ENCODE peak calls at places on chromosomes 3 and 15, in eight cellular contexts. One of them, this sample, is unnamed. For H3K4me1, the result is how much of the 10 kb centered on the place peaks cover.

GRCh38 chr15:71781179-71781964 is 29.0 kb upstream of the NR2E3 start:
- DNase-seq in HCT116: no peak
- DNase-seq in fibroblast of lung: no peak
- DNase-seq in psoas muscle: no peak
- DNase-seq in heart left ventricle: no peak
- DNase-seq in left ventricle myocardium inferior: no peak
- DNase-seq in PC-3: no peak
- DNase-seq in NT2/D1: no peak
- DNase-seq in this sample: no peak

GRCh38 chr3:132606085-132606484 is 9.0 kb downstream of the ACKR4 start:
- DNase-seq in psoas muscle: no peak
- DNase-seq in HCT116: no peak
- DNase-seq in left ventricle myocardium inferior: no peak
- DNase-seq in PC-3: no peak
- DNase-seq in NT2/D1: no peak
- DNase-seq in heart left ventricle: no peak
- DNase-seq in fibroblast of lung: peak
- DNase-seq in this sample: no peak

GRCh38 chr3:105829879-105830622 is 38.8 kb downstream of the CBLB start:
- DNase-seq in HCT116: no peak
- DNase-seq in heart left ventricle: no peak
- DNase-seq in left ventricle myocardium inferior: no peak
- DNase-seq in psoas muscle: no peak
- DNase-seq in PC-3: peak
- DNase-seq in fibroblast of lung: peak
- DNase-seq in NT2/D1: no peak
- DNase-seq in this sample: no peak

GRCh38 chr3:55964491-55964980 is 477.4 kb upstream of the WNT5A start:
- DNase-seq in NT2/D1: no peak
- DNase-seq in psoas muscle: no peak
- DNase-seq in PC-3: no peak
- DNase-seq in left ventricle myocardium inferior: no peak
- DNase-seq in fibroblast of lung: no peak
- DNase-seq in heart left ventricle: no peak
- DNase-seq in HCT116: no peak
- DNase-seq in this sample: no peak

GRCh38 chr15:23687143-23687470 is at the start of gene NDN:
- DNase-seq in NT2/D1: peak
- DNase-seq in heart left ventricle: peak
- DNase-seq in HCT116: no peak
- DNase-seq in psoas muscle: peak
- DNase-seq in PC-3: no peak
- DNase-seq in fibroblast of lung: peak
- DNase-seq in left ventricle myocardium inferior: peak
- DNase-seq in this sample: peak

GRCh38 chr3:50246517-50246954 is 10.5 kb downstream of the GNAI2 start:
- DNase-seq in left ventricle myocardium inferior: peak
- DNase-seq in psoas muscle: peak
- DNase-seq in fibroblast of lung: peak
- DNase-seq in HCT116: peak
- DNase-seq in PC-3: peak
- DNase-seq in heart left ventricle: peak
- DNase-seq in NT2/D1: no peak
- DNase-seq in this sample: no peak

GRCh38 chr3:146496246-146496645 is 26.9 kb upstream of the PLSCR2 start:
- DNase-seq in psoas muscle: no peak
- DNase-seq in fibroblast of lung: no peak
- DNase-seq in NT2/D1: no peak
- DNase-seq in HCT116: no peak
- DNase-seq in heart left ventricle: no peak
- DNase-seq in left ventricle myocardium inferior: no peak
- DNase-seq in PC-3: no peak
- DNase-seq in this sample: no peak

GRCh38 chr3:13308406-13308805 is 111.7 kb downstream of the NUP210 start:
- DNase-seq in NT2/D1: peak
- DNase-seq in psoas muscle: no peak
- DNase-seq in heart left ventricle: no peak
- DNase-seq in left ventricle myocardium inferior: no peak
- DNase-seq in PC-3: peak
- DNase-seq in HCT116: peak
- DNase-seq in fibroblast of lung: peak
- DNase-seq in this sample: no peak

GRCh38 chr3:32126305-32127015 is 20.0 kb downstream of the GPD1L start:
- DNase-seq in PC-3: no peak
- DNase-seq in psoas muscle: no peak
- DNase-seq in fibroblast of lung: no peak
- DNase-seq in NT2/D1: no peak
- DNase-seq in HCT116: no peak
- DNase-seq in left ventricle myocardium inferior: peak
- DNase-seq in heart left ventricle: no peak
- DNase-seq in this sample: no peak

GRCh38 chr3:122484985-122485384 is 29.8 kb downstream of the KPNA1 start:
- DNase-seq in psoas muscle: peak
- DNase-seq in heart left ventricle: no peak
- DNase-seq in left ventricle myocardium inferior: no peak
- DNase-seq in NT2/D1: no peak
- DNase-seq in fibroblast of lung: peak
- DNase-seq in HCT116: no peak
- DNase-seq in PC-3: no peak
- DNase-seq in this sample: no peak

GRCh38 chr3:94423566-94423965 is 360.7 kb downstream of the NSUN3 start:
- DNase-seq in fibroblast of lung: peak
- DNase-seq in left ventricle myocardium inferior: no peak
- DNase-seq in NT2/D1: no peak
- DNase-seq in PC-3: no peak
- DNase-seq in HCT116: no peak
- DNase-seq in psoas muscle: no peak
- DNase-seq in heart left ventricle: no peak
- DNase-seq in this sample: no peak

GRCh38 chr15:51536965-51537574 is 85.5 kb downstream of the DMXL2 start:
- DNase-seq in fibroblast of lung: peak
- DNase-seq in left ventricle myocardium inferior: no peak
- DNase-seq in PC-3: peak
- DNase-seq in heart left ventricle: no peak
- DNase-seq in HCT116: peak
- DNase-seq in psoas muscle: no peak
- DNase-seq in NT2/D1: no peak
- DNase-seq in this sample: no peak

GRCh38 chr3:13144163-13145023 is 71.2 kb upstream of the IQSEC1 start:
- DNase-seq in psoas muscle: peak
- DNase-seq in heart left ventricle: no peak
- DNase-seq in left ventricle myocardium inferior: no peak
- DNase-seq in NT2/D1: no peak
- DNase-seq in HCT116: no peak
- DNase-seq in fibroblast of lung: no peak
- DNase-seq in PC-3: no peak
- DNase-seq in this sample: peak

GRCh38 chr3:10393514-10393913 is 72.6 kb upstream of the SEC13 start:
- DNase-seq in left ventricle myocardium inferior: no peak
- DNase-seq in NT2/D1: no peak
- DNase-seq in fibroblast of lung: no peak
- DNase-seq in psoas muscle: no peak
- DNase-seq in HCT116: no peak
- DNase-seq in PC-3: no peak
- DNase-seq in heart left ventricle: no peak
- DNase-seq in this sample: no peak
- H3K4me1 ChIP-seq in left ventricle myocardium inferior: under half
- H3K4me1 ChIP-seq in NT2/D1: under half
- H3K4me1 ChIP-seq in fibroblast of lung: under half
- H3K4me1 ChIP-seq in psoas muscle: under half
- H3K4me1 ChIP-seq in HCT116: under half
- H3K4me1 ChIP-seq in PC-3: under half
- H3K4me1 ChIP-seq in heart left ventricle: under half
- H3K4me1 ChIP-seq in this sample: under half

DNA sequence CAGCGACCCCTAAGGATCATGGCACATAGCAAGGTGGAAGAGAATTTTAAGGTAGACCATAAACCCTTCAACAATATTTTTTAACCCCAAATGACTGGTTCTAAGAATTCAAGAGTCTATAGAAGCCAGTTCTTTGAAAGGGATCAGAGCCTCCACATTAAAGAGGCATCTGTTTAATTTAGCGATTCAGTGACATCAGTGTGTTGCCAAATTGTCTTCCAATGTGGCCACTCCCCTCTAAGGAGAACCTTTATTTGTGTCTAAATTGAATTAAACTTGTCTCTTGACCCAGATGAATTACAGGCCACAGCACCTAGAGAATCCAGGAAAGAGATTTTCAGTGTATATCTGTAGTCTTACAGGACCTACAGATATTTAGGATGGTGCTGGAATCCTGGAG is 6.6 kb upstream of the SH3BP5 start:
- DNase-seq in HCT116: no peak
- DNase-seq in left ventricle myocardium inferior: no peak
- DNase-seq in heart left ventricle: no peak
- DNase-seq in NT2/D1: no peak
- DNase-seq in PC-3: no peak
- DNase-seq in psoas muscle: no peak
- DNase-seq in fibroblast of lung: no peak
- DNase-seq in this sample: no peak
- H3K4me1 ChIP-seq in HCT116: under half
- H3K4me1 ChIP-seq in left ventricle myocardium inferior: under half
- H3K4me1 ChIP-seq in heart left ventricle: under half
- H3K4me1 ChIP-seq in NT2/D1: under half
- H3K4me1 ChIP-seq in PC-3: under half
- H3K4me1 ChIP-seq in psoas muscle: under half
- H3K4me1 ChIP-seq in fibroblast of lung: under half
- H3K4me1 ChIP-seq in this sample: under half

DNA sequence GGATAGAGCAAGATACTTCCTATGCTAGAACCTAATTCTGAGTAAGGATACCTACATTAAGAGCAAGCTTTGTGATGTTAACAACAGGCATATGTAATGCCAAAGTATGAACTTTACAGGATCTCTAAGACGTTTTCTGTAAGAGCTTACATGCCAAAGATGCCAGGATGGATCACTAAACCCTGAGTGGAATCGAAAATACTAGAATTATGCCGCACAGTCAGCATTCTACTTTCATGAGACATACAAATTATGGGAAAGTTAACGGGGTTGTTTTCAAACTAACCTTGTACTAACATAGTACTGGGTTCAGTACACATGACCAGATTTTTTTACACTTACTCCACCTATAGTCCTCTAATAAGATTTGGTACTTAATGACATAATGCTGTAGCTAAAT is 55.1 kb downstream of the AAGAB start:
- DNase-seq in psoas muscle: no peak
- DNase-seq in left ventricle myocardium inferior: no peak
- DNase-seq in PC-3: no peak
- DNase-seq in NT2/D1: no peak
- DNase-seq in heart left ventricle: no peak
- DNase-seq in HCT116: no peak
- DNase-seq in fibroblast of lung: no peak
- DNase-seq in this sample: no peak
- H3K4me1 ChIP-seq in psoas muscle: half or more
- H3K4me1 ChIP-seq in left ventricle myocardium inferior: half or more
- H3K4me1 ChIP-seq in PC-3: under half
- H3K4me1 ChIP-seq in NT2/D1: under half
- H3K4me1 ChIP-seq in heart left ventricle: under half
- H3K4me1 ChIP-seq in HCT116: under half
- H3K4me1 ChIP-seq in fibroblast of lung: under half
- H3K4me1 ChIP-seq in this sample: under half

DNA sequence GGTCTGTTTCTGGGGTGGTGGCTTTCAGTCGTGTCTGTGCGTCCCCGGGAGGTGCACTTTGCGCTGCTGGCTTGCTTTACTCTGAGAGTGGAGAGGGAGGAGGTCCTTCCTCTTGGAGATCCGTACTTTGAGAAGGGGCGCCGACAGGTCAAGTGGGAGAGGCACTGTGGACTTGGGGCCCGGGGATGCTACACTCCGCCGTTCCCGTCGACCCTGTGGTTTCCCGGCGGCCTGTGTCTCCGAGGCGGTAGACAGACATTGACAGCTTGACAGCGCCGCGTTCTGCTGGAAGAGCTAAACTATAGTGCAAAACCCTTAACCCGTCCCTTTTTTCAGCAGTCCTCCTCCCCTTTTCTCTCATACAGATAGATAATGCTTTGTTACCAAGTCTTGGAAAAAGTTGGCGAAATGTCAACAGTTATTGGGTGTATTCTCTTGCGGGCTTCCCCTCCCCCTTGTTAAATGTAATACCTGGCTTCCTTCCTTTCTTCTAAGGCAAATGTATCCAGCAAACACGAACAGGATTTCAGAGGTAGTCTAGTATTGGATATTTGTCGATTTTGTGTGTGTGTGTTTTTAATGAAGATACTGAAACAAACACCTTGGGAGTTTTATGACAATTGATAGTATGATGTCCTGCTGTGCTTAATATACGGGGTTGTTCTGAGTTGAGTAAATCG is 6.6 kb downstream of the TPM1 start:
- DNase-seq in fibroblast of lung: peak
- DNase-seq in PC-3: peak
- DNase-seq in HCT116: no peak
- DNase-seq in left ventricle myocardium inferior: peak
- DNase-seq in heart left ventricle: peak
- DNase-seq in NT2/D1: no peak
- DNase-seq in psoas muscle: peak
- DNase-seq in this sample: peak
- H3K4me1 ChIP-seq in fibroblast of lung: under half
- H3K4me1 ChIP-seq in PC-3: half or more
- H3K4me1 ChIP-seq in HCT116: under half
- H3K4me1 ChIP-seq in left ventricle myocardium inferior: half or more
- H3K4me1 ChIP-seq in heart left ventricle: half or more
- H3K4me1 ChIP-seq in NT2/D1: under half
- H3K4me1 ChIP-seq in psoas muscle: half or more
- H3K4me1 ChIP-seq in this sample: half or more

DNA sequence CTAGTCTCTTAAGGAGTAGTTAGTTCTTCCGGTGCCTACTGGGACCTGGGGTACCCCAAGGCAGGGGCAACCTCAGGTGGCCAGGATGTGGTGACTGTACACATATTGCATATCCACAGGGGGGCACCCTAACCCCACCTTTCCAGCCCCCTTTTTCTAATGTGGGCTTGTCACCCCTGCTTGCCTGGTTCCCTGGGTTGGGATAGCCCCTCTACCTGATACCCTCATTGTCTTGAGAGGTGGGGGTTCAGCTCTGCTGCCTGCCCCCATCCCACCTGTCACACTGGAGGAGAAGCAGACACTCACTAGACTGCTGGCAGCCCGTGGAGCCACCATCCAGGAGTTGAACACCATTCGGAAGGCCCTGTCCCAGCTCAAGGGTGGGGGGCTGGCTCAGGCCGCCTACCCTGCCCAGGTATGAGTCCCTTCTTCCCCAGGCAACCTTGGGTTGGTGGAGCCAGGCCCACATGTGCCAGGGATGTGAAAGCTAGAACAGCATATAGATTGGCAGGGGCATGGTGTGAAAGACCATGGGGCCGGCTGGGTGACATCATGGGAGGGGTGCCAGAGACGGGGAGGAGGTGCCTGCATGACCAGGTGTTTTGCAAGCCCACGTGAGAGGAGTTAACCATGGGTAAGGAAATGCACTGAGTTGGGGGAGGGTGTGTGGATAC is 4.0 kb downstream of the GLYCTK start:
- DNase-seq in fibroblast of lung: no peak
- DNase-seq in NT2/D1: no peak
- DNase-seq in heart left ventricle: no peak
- DNase-seq in HCT116: no peak
- DNase-seq in psoas muscle: no peak
- DNase-seq in PC-3: peak
- DNase-seq in left ventricle myocardium inferior: no peak
- DNase-seq in this sample: peak
- H3K4me1 ChIP-seq in fibroblast of lung: under half
- H3K4me1 ChIP-seq in NT2/D1: under half
- H3K4me1 ChIP-seq in heart left ventricle: under half
- H3K4me1 ChIP-seq in HCT116: under half
- H3K4me1 ChIP-seq in psoas muscle: under half
- H3K4me1 ChIP-seq in PC-3: under half
- H3K4me1 ChIP-seq in left ventricle myocardium inferior: under half
- H3K4me1 ChIP-seq in this sample: under half

GRCh38 chr3:125139386-125139785 is 73.2 kb downstream of the SLC12A8 start:
- DNase-seq in psoas muscle: no peak
- DNase-seq in PC-3: no peak
- DNase-seq in fibroblast of lung: no peak
- DNase-seq in NT2/D1: no peak
- DNase-seq in left ventricle myocardium inferior: no peak
- DNase-seq in HCT116: no peak
- DNase-seq in heart left ventricle: no peak
- DNase-seq in this sample: no peak
- H3K4me1 ChIP-seq in psoas muscle: under half
- H3K4me1 ChIP-seq in PC-3: under half
- H3K4me1 ChIP-seq in fibroblast of lung: under half
- H3K4me1 ChIP-seq in NT2/D1: under half
- H3K4me1 ChIP-seq in left ventricle myocardium inferior: under half
- H3K4me1 ChIP-seq in HCT116: under half
- H3K4me1 ChIP-seq in heart left ventricle: under half
- H3K4me1 ChIP-seq in this sample: half or more

This sample was measured in suprapubic skin.